ENCODE peak calls at places on chromosomes 16 and 17, in seven cellular contexts. L is heart left ventricle, J is ovary, G is BE2C, O is osteoblast, T is foreskin fibroblast, S is Peyer's patch. Z is an unnamed sample.

GRCh38 chr17:51298508-51299371 is 38.4 kb downstream of the UTP18 start:
- DNase-seq in S (no peak), J (no peak), O (peak; percentile 54), L (no peak), T (peak; percentile 61), G (peak; percentile 19), Z (peak; percentile 39)

GRCh38 chr16:81779540-81780320 is 639 bp downstream of the PLCG2 start:
- DNase-seq in L (peak; percentile 27), S (peak; percentile 73), G (no peak), J (no peak), O (peak; percentile 26), T (peak; percentile 36), Z (peak; percentile 20)

GRCh38 chr16:57689772-57690558 is 4.6 kb upstream of the DRC7 start:
- DNase-seq in G (no peak), O (peak; percentile 69), S (peak; percentile 59), T (no peak), L (no peak), J (no peak), Z (no peak)

GRCh38 chr17:1399679-1400512 is at the start of gene YWHAE:
- DNase-seq in L (peak; percentile 98), J (peak; percentile 98), G (peak; percentile 93), S (peak; percentile 99), O (peak; percentile 99), T (peak; percentile 99), Z (peak; percentile 96)

GRCh38 chr17:74921045-74921681 is 1.9 kb downstream of the USH1G start:
- DNase-seq in G (no peak), O (peak; percentile 87), L (no peak), J (peak; percentile 46), S (no peak), T (no peak), Z (peak; percentile 55)

GRCh38 chr16:59859606-59860402 is 1125.7 kb upstream of the GOT2 start:
- DNase-seq in J (no peak), O (no peak), G (no peak), L (no peak), T (peak; percentile 51), S (no peak), Z (no peak)

GRCh38 chr17:19915579-19915978 is 47.8 kb upstream of the ULK2 start:
- DNase-seq in G (no peak), L (no peak), O (peak; percentile 58), T (no peak), J (no peak), S (no peak), Z (no peak)

GRCh38 chr17:8954339-8954738 is 11.2 kb downstream of the PIK3R5 start:
- DNase-seq in T (no peak), O (no peak), L (peak; percentile 58), S (peak; percentile 88), G (no peak), J (no peak), Z (no peak)

GRCh38 chr16:67296422-67296821 is 17.1 kb downstream of the PLEKHG4 start:
- DNase-seq in S (no peak), T (peak; percentile 85), O (peak; percentile 94), L (no peak), G (no peak), J (no peak), Z (no peak)

GRCh38 chr17:77096570-77097214 is 44.1 kb upstream of the SEC14L1 start:
- DNase-seq in L (no peak), T (peak; percentile 66), G (no peak), S (no peak), O (peak; percentile 89), J (no peak), Z (peak; percentile 48)

GRCh38 chr17:13182854-13183253 is 165.0 kb upstream of the ELAC2 start:
- DNase-seq in S (no peak), L (no peak), O (no peak), G (no peak), T (no peak), J (no peak), Z (no peak)
- TF ChIP-seq CTCF in S (no peak), L (no peak), O (no peak), G (no peak), T (no peak), J (no peak), Z (no peak)

GRCh38 chr17:16999931-17000625 is 28.2 kb upstream of the TNFRSF13B start:
- DNase-seq in S (peak; percentile 24), J (no peak), L (no peak), T (no peak), G (no peak), O (peak; percentile 66), Z (no peak)

GRCh38 chr17:16994626-16995025 is 22.7 kb upstream of the TNFRSF13B start:
- DNase-seq in J (no peak), O (no peak), T (peak; percentile 42), G (no peak), L (no peak), S (no peak), Z (no peak)

GRCh38 chr17:17001076-17001777 is 29.3 kb upstream of the TNFRSF13B start:
- DNase-seq in T (no peak), O (no peak), S (peak; percentile 37), L (no peak), G (no peak), J (no peak), Z (no peak)

GRCh38 chr17:16995930-16996329 is 24.0 kb upstream of the TNFRSF13B start:
- DNase-seq in G (no peak), L (no peak), T (no peak), J (no peak), S (peak; percentile 31), O (no peak), Z (no peak)

GRCh38 chr17:16997514-16998429 is 25.9 kb upstream of the TNFRSF13B start:
- DNase-seq in O (peak; percentile 27), J (no peak), G (no peak), S (peak; percentile 44), T (no peak), L (no peak), Z (no peak)
- TF ChIP-seq CTCF in O (no peak), J (no peak), G (no peak), S (peak; percentile 8), T (no peak), L (no peak), Z (no peak)

DNA sequence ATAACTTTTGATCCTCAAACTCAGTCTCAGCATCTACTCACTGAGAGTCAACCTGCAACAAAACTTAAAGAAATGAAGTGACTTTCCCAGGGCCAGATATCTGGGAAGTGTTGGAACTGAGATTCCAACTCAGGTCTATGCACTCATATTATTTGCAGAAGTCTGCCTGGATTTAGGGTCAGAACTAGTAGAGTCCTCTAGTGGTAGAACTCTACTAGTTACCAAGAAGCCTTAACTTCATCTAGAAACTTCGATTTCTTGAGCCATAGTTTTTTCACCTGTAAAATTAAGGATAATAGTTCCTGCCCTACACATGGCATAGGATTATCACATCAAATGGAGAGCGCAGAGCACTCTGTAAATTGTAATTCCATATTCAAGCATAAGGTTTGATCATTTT is 23.4 kb upstream of the KRT24 start:
- DNase-seq in L (no peak), G (no peak), O (no peak), T (peak; percentile 16), S (no peak), J (no peak), Z (peak; percentile 34)
- TF ChIP-seq CTCF in L (peak; percentile 19), G (no peak), O (peak; percentile 41), T (peak; percentile 26), S (peak; percentile 63), J (no peak), Z (peak; percentile 48)

GRCh38 chr17:48211011-48211410 is 103.4 kb downstream of the SNX11 start:
- DNase-seq in O (no peak), T (no peak), S (no peak), G (no peak), L (no peak), J (no peak), Z (no peak)

GRCh38 chr17:48213797-48214196 is 106.2 kb downstream of the SNX11 start:
- DNase-seq in O (no peak), G (no peak), S (no peak), L (no peak), J (no peak), T (no peak), Z (no peak)

GRCh38 chr17:48211787-48212186 is 104.2 kb downstream of the SNX11 start:
- DNase-seq in T (no peak), J (no peak), S (no peak), L (no peak), O (no peak), G (no peak), Z (no peak)

GRCh38 chr17:48219605-48220004 is 112.0 kb downstream of the SNX11 start:
- DNase-seq in S (no peak), G (no peak), T (no peak), O (no peak), J (no peak), L (no peak), Z (no peak)

DNA sequence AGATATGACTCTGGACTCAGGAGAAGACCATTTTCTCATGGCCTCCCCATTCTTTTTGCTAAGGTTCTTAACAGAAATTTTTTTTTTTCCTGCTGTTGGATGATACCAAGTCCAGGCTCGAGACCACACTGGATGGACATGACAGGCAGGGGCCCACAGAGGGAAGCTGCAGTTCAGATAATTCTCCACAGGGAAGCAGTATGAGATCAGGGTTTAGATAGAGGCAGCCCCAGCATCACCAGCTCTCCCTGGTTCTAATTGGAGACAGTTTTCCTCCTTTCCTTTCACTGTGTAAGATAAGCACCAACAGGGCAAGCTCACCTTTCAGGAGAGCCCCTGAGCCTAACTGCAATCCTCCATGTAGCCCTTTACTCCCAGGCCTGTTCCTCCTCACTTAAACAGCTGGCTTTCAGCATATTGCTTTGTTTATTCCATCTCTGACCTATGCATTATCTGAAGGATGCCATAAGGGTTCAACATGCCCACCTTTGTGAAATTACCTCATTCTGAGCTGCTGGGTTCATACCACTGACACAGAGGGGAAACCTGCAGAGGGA is 108.1 kb downstream of the SNX11 start:
- DNase-seq in G (peak; percentile 9), J (no peak), O (no peak), T (peak; percentile 53), L (no peak), S (peak; percentile 57), Z (peak; percentile 58)
- TF ChIP-seq CTCF in G (peak; percentile 44), J (no peak), O (peak; percentile 75), T (peak; percentile 61), L (peak; percentile 47), S (peak; percentile 78), Z (peak; percentile 58)

DNA sequence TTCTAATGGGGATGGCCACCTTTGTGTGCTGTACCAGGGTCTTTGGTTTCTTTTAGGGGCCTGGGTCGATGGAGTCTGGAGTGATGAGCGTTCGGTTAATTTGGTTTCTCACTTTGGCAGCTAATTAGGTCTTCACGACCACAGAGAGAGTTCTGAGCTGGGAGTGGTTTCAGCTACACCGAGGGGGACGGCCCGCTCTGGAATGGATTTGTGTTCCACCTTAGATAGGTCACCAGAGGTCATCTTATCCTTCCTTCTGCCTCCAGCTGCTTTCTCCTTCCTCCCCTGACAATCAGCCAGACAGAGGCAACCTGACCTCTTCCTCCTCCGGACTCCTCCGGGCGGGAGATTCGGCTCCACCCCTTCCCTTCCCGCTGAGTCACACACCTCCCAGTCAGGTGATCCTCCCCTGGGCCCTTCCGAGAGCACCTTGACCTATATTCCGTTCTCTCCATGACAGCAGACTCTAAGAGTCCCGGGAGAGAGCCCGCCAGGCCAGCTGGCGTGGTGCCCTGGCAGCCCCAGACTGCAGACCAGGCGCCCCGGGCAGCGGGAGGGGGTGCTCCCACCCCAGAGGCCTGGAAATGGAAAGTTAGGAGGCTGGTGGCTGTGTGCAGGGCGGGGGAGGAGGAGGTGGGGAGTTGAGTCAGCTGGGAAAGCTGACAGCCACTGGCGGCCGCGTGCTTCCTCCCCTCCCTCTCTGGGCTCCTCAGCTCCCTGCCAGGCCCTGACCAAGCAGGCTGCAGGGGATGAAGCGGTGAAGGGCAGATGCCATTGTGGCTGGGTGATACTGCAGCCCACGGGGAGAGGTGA is 44.7 kb downstream of the CHD9 start:
- DNase-seq in T (peak; percentile 96), J (peak; percentile 92), G (peak; percentile 99), S (peak; percentile 94), L (peak; percentile 93), O (peak; percentile 94), Z (peak; percentile 96)
- TF ChIP-seq CTCF in T (no peak), J (no peak), G (no peak), S (no peak), L (no peak), O (no peak), Z (no peak)

Z was measured in epithelial cell of esophagus.